ENCODE peak calls at places on chromosomes 3 and 15, in six cellular contexts. J, C, M, I, B and L are unnamed samples.

GRCh38 chr3:72255191-72255590 is 470.2 kb upstream of the PROK2 start:
- DNase-seq in I (no peak), C (no peak), B (no peak), J (peak), M (no peak), L (no peak)

GRCh38 chr3:141707741-141708203 is 30.3 kb upstream of the RNF7 start:
- DNase-seq in B (no peak), J (peak), C (no peak), I (no peak), M (peak), L (no peak)

GRCh38 chr3:149536429-149536828 is 61.9 kb downstream of the TM4SF4 start:
- DNase-seq in C (no peak), B (no peak), J (no peak), I (no peak), M (no peak), L (no peak)

GRCh38 chr3:99562138-99562537 is 76.3 kb upstream of the COL8A1 start:
- DNase-seq in C (no peak), M (no peak), J (peak), I (no peak), B (no peak), L (no peak)

GRCh38 chr15:60407406-60407805 is 9.6 kb upstream of the ANXA2 start:
- DNase-seq in M (peak), C (no peak), B (no peak), I (peak), J (peak), L (no peak)

GRCh38 chr3:134559591-134559990 is 73.7 kb downstream of the CEP63 start:
- DNase-seq in I (no peak), C (no peak), B (no peak), M (no peak), J (no peak), L (no peak)

GRCh38 chr3:129369711-129370110 is 58.7 kb downstream of the EFCAB12 start:
- DNase-seq in I (no peak), C (no peak), J (no peak), B (no peak), M (no peak), L (no peak)

GRCh38 chr15:68405426-68406250 is 26.3 kb downstream of the ITGA11 start:
- DNase-seq in B (no peak), I (no peak), M (no peak), C (no peak), J (no peak), L (no peak)

GRCh38 chr3:122298239-122298638 is 26.8 kb upstream of the CSTA start:
- DNase-seq in I (no peak), M (no peak), B (peak), J (no peak), C (no peak), L (no peak)

GRCh38 chr3:137294839-137295238 is 337.1 kb downstream of the IL20RB start:
- DNase-seq in I (no peak), B (no peak), M (no peak), J (no peak), C (no peak), L (no peak)